ENCODE peak calls at places on chromosome 1, in seven cellular contexts. H is HepG2, E is stomach, F is K562, C is sigmoid colon, V is H1, W is upper lobe of left lung. Y is an unnamed sample.

GRCh38 chr1:18339161-18339560 is 141.6 kb upstream of the KLHDC7A start:
- DNase-seq in V (no peak), E (no peak), W (no peak), F (no peak), C (no peak), H (no peak), Y (no peak)

GRCh38 chr1:235867903-235868469 is 1.3 kb upstream of the LYST start:
- DNase-seq in E (no peak), W (no peak), C (no peak), H (no peak), V (no peak), F (no peak), Y (no peak)

GRCh38 chr1:81174052-81174451 is 626.7 kb upstream of the ADGRL2 start:
- DNase-seq in W (no peak), F (no peak), H (no peak), E (no peak), C (no peak), V (no peak), Y (no peak)

GRCh38 chr1:208837242-208837641 is 593.1 kb upstream of the PLXNA2 start:
- DNase-seq in V (no peak), E (no peak), H (no peak), F (no peak), C (no peak), W (no peak), Y (no peak)

GRCh38 chr1:5947978-5948680 is 44.1 kb downstream of the NPHP4 start:
- DNase-seq in H (no peak), C (no peak), V (no peak), E (peak; percentile 16), W (no peak), F (no peak), Y (no peak)

GRCh38 chr1:228920791-228921190 is 185.5 kb downstream of the RHOU start:
- DNase-seq in F (no peak), H (no peak), E (no peak), V (no peak), W (no peak), C (peak; percentile 63), Y (no peak)

GRCh38 chr1:46194641-46195179 is 3.5 kb downstream of the POMGNT1 start:
- DNase-seq in W (no peak), V (no peak), E (no peak), F (no peak), C (no peak), H (no peak), Y (no peak)

GRCh38 chr1:222618001-222618879 is at the start of gene MIA3:
- DNase-seq in C (peak; percentile 67), W (peak; percentile 21), H (peak; percentile 39), F (peak; percentile 95), V (no peak), E (no peak), Y (peak; percentile 93)

GRCh38 chr1:223363856-223364684 is at the start of gene SUSD4:
- DNase-seq in W (peak; percentile 75), E (peak; percentile 82), V (no peak), H (no peak), C (no peak), F (peak; percentile 72), Y (no peak)

GRCh38 chr1:218259800-218260199 is 25.3 kb upstream of the RRP15 start:
- DNase-seq in F (peak; percentile 69), V (no peak), C (no peak), W (no peak), H (peak; percentile 7), E (no peak), Y (no peak)

GRCh38 chr1:44283524-44284173 is 70.4 kb downstream of the DMAP1 start:
- DNase-seq in V (no peak), F (no peak), E (no peak), C (no peak), W (peak; percentile 44), H (peak; percentile 99), Y (no peak)

GRCh38 chr1:10685851-10686403 is 110.5 kb downstream of the CASZ1 start:
- DNase-seq in E (peak; percentile 72), F (no peak), V (no peak), H (peak; percentile 93), W (peak; percentile 53), C (no peak), Y (no peak)

GRCh38 chr1:170910273-170910672 is 25.1 kb upstream of the MROH9 start:
- DNase-seq in E (no peak), V (no peak), C (no peak), H (no peak), W (no peak), F (no peak), Y (no peak)

GRCh38 chr1:208929575-208929974 is 653.9 kb upstream of the CAMK1G start:
- DNase-seq in W (no peak), V (no peak), F (no peak), E (no peak), C (no peak), H (no peak), Y (no peak)

GRCh38 chr1:230747139-230747730 is at the start of gene CAPN9:
- DNase-seq in C (no peak), H (no peak), W (peak; percentile 51), F (no peak), V (no peak), E (peak; percentile 66), Y (no peak)

GRCh38 chr1:192005976-192006375 is 152.3 kb upstream of the RGS18 start:
- DNase-seq in F (no peak), C (no peak), H (no peak), W (no peak), E (no peak), V (no peak), Y (no peak)

GRCh38 chr1:91864017-91864700 is 21.8 kb downstream of the TGFBR3 start:
- DNase-seq in F (no peak), W (no peak), H (no peak), E (no peak), C (no peak), V (no peak), Y (no peak)

DNA sequence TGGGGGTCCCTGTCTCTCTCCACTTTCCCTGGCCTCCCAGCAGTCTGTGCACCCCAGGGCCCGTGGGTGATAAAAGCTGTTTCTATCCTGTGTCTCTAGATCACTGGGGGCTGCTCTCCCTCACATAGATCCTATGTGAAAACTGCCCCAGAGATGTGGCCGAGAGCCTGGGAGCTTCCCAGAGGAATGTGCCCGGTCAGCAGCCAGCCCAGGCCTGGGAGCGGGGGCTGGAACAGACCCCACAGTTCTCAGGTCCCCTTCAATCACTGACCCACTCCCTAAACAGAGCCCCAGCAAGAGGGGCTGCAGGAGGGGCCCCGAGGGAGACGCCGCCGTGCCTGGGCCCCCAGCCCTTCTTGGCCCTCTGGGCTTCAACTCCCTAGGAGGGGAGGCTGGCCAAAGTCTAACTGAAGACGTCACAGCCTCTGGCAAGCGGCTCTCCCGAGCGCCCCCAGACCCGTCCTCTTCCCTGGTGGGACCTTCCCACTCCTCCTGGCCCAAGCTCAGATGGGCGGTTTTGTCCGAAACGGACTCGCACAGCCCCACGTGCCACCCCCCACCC is 403 bp downstream of the MXRA8 start:
- DNase-seq in W (no peak), F (no peak), C (no peak), H (no peak), E (no peak), V (no peak), Y (no peak)
- TF ChIP-seq POLR2AphosphoS5 in W (no peak), F (no peak), C (no peak), H (peak; percentile 19), E (no peak), V (no peak), Y (no peak)

DNA sequence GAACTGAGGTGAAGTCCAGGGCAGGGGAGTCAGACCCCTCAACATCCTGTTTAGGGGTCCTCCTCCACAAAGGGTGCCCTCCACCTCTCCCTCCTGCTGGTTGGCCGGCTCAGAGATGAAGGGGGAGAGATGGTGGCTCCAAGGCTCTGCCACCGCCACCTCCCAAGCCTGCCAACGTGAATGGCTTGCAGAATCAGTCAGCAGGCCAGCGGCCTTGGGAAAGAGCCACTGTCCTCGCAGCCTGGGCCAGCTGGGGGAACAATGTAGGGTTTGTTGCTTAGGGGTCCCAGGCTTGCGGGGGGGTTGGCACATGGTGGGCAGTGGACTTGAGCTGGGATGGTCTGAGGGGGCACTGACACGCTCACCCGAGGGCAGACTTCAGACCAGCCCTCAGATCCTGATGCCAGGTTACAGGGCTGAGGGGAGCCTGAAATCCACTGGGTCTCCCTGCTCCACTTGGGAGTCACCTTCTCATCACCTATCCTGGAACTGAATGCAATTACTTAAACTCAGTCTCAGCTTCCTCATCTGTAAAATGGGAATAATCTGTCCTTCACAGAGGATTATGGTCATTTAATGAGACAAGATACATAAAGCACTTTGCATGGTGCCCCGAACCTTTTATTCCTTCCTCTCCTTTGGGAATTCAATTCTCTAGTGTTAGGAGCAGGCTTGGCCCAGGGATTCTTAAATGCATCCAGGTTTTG is 8.3 kb downstream of the GPR37L1 start:
- DNase-seq in C (no peak), W (no peak), E (no peak), H (no peak), F (no peak), V (no peak), Y (no peak)
- TF ChIP-seq POLR2A in C (no peak), W (no peak), E (no peak), H (no peak), F (no peak), V (no peak), Y (no peak)

GRCh38 chr1:119374208-119374877 is 5.8 kb downstream of the HAO2 start:
- DNase-seq in E (no peak), V (no peak), C (no peak), H (no peak), W (no peak), F (no peak), Y (no peak)

GRCh38 chr1:119370748-119371147 is 2.2 kb downstream of the HAO2 start:
- DNase-seq in H (no peak), V (no peak), F (no peak), C (no peak), E (no peak), W (no peak), Y (no peak)

GRCh38 chr1:119373465-119373864 is 4.9 kb downstream of the HAO2 start:
- DNase-seq in E (no peak), W (no peak), F (no peak), V (no peak), H (no peak), C (no peak), Y (no peak)

GRCh38 chr1:119371800-119372199 is 3.2 kb downstream of the HAO2 start:
- DNase-seq in V (no peak), W (no peak), H (peak; percentile 16), E (no peak), C (no peak), F (no peak), Y (no peak)

GRCh38 chr1:119372493-119373086 is 4.0 kb downstream of the HAO2 start:
- DNase-seq in F (peak; percentile 47), W (no peak), V (no peak), H (peak; percentile 70), E (no peak), C (no peak), Y (no peak)
- TF ChIP-seq POLR2AphosphoS5 in F (no peak), W (no peak), V (no peak), H (no peak), E (no peak), C (no peak), Y (no peak)

DNA sequence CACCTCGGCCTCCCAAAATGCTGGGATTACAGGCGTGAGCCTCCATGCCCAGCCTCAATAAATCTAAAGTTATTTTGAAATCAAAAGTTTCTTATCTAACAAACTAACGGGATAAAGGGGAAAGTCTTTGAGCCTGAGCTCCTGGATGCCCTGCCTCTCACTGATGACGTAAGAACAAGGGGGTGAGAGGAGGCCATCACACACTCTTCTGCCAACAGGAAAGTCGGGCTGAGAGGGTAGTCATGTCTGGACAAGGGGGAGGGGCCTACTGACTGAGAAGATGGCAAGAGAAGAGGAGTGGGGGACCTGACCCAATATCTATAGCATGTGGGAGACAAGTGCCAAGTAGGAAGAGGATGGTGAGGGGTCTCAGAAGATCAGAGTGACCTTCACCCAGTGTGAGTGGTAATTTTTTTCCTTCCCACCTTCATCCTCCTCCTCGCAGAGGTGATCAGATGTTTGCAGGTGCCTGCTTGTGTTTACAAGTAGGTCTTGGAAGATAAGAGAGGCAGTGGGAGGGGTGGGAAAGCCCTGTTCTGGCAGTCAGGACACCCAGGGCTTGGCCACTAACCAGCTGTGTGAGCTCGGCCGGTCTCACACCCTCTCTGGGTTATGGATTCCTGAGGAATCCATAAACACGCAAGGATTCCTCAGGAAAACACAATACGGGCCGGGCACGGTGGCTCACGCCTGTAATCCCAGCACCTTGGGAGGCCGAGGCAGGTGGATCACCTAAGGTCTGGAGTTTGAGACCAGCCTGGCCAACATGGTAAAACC is 9.6 kb downstream of the UQCRHL start:
- DNase-seq in V (no peak), H (no peak), F (peak; percentile 11), C (no peak), W (no peak), E (peak; percentile 46), Y (no peak)
- TF ChIP-seq POLR2A in V (no peak), H (no peak), F (no peak), C (no peak), W (no peak), E (no peak), Y (no peak)

Y was measured in suprapubic skin.